ENCODE peak calls at places on chromosomes 12 and 14, in nine cellular contexts. P is CD8-positive, alpha-beta memory T cell; G is body of pancreas; J is prostate gland; T is left ventricle myocardium superior; L is stimulated activated CD4-positive, alpha-beta T cell treated with anti-CD3 and anti-CD28 coated beads, Interleukin-12 subunit alpha, Interleukin-12 subunit beta, amount 100 ng/mL, for 48 hours; E is neural crest cell; H is OCI-LY7; M is CD4-positive, CD25-positive, alpha-beta regulatory T cell. W is an unnamed sample.

GRCh38 chr14:58059121-58059520 is 92.9 kb downstream of the ARMH4 start:
- DNase-seq in L (no peak), G (no peak), H (no peak), P (no peak), M (no peak), J (no peak), T (no peak), E (no peak), W (no peak)

GRCh38 chr12:6772729-6773661 is 675 bp downstream of the LAG3 start:
- DNase-seq in L (no peak), P (no peak), H (no peak), T (peak; percentile 22), M (no peak), J (no peak), E (no peak), G (no peak), W (no peak)

GRCh38 chr14:93301821-93302447 is 30.9 kb downstream of the BTBD7 start:
- DNase-seq in L (no peak), J (no peak), H (no peak), M (no peak), T (no peak), P (no peak), G (no peak), E (no peak), W (no peak)

GRCh38 chr14:36442824-36443241 is 77.2 kb downstream of the NKX2-1 start:
- DNase-seq in G (no peak), L (no peak), H (no peak), E (no peak), J (no peak), P (no peak), T (no peak), M (no peak), W (no peak)

GRCh38 chr14:68753696-68754095 is 39.2 kb downstream of the ZFP36L1 start:
- DNase-seq in E (no peak), T (no peak), G (no peak), H (no peak), M (no peak), J (no peak), L (no peak), P (no peak), W (no peak)

GRCh38 chr12:121581681-121582439 is 1.0 kb upstream of the KDM2B start:
- DNase-seq in M (peak; percentile 26), T (peak; percentile 55), L (no peak), G (peak; percentile 62), P (no peak), J (no peak), H (peak; percentile 46), E (no peak), W (no peak)

GRCh38 chr12:4288296-4289019 is 14.9 kb downstream of the CCND2 start:
- DNase-seq in P (no peak), M (no peak), G (no peak), L (no peak), T (no peak), J (no peak), H (no peak), E (no peak), W (no peak)

GRCh38 chr12:1777798-1778197 is 42.6 kb upstream of the LRTM2 start:
- DNase-seq in G (no peak), T (no peak), E (no peak), P (no peak), J (no peak), H (no peak), L (no peak), M (no peak), W (no peak)

GRCh38 chr12:97899956-97900355 is 437.4 kb downstream of the RMST start:
- DNase-seq in G (no peak), P (no peak), H (no peak), M (no peak), J (no peak), T (no peak), E (no peak), L (no peak), W (no peak)

GRCh38 chr14:50823763-50824636 is 7.0 kb downstream of the NIN start:
- DNase-seq in E (no peak), H (peak; percentile 50), G (peak; percentile 68), J (no peak), M (peak; percentile 39), P (peak; percentile 34), T (no peak), L (no peak), W (no peak)

GRCh38 chr12:122921917-122922316 is 26.0 kb upstream of the VPS37B start:
- DNase-seq in J (no peak), L (no peak), E (no peak), P (no peak), T (no peak), H (no peak), G (peak; percentile 23), M (no peak), W (no peak)

GRCh38 chr12:90829044-90829443 is 125.9 kb downstream of the CCER1 start:
- DNase-seq in L (no peak), E (no peak), G (no peak), M (no peak), T (no peak), J (no peak), H (no peak), P (no peak), W (no peak)

GRCh38 chr12:54141534-54142475 is 47.0 kb downstream of the SMUG1 start:
- DNase-seq in M (no peak), G (no peak), H (no peak), T (no peak), P (no peak), E (no peak), L (no peak), J (no peak), W (no peak)

GRCh38 chr12:123242083-123242904 is 9.1 kb downstream of the MTRFR start:
- DNase-seq in J (no peak), H (no peak), M (no peak), T (no peak), L (no peak), E (no peak), P (peak; percentile 37), G (no peak), W (no peak)

GRCh38 chr12:3119192-3119744 is 42.1 kb downstream of the TSPAN9 start:
- DNase-seq in J (no peak), E (no peak), H (no peak), G (no peak), L (no peak), T (no peak), M (no peak), P (no peak), W (no peak)

GRCh38 chr14:95413289-95414215 is 93.8 kb upstream of the CLMN start:
- DNase-seq in P (no peak), E (no peak), M (no peak), T (no peak), L (no peak), H (no peak), J (no peak), G (no peak), W (no peak)

GRCh38 chr12:57816001-57816854 is 2.3 kb downstream of the AVIL start:
- DNase-seq in L (no peak), G (no peak), J (no peak), E (no peak), H (no peak), M (no peak), P (no peak), T (no peak), W (no peak)

GRCh38 chr12:121787063-121787774 is 6.3 kb downstream of the RHOF start:
- DNase-seq in T (no peak), H (no peak), L (no peak), E (no peak), M (peak; percentile 58), P (peak; percentile 72), G (peak; percentile 52), J (no peak), W (peak; percentile 62)

GRCh38 chr12:70936414-70936813 is 15.9 kb upstream of the PTPRR start:
- DNase-seq in G (no peak), E (no peak), M (no peak), P (no peak), T (no peak), H (no peak), J (no peak), L (no peak), W (no peak)

GRCh38 chr12:7188557-7189397 is 709 bp upstream of the PEX5 start:
- DNase-seq in J (peak; percentile 38), H (peak; percentile 72), L (peak; percentile 53), P (peak; percentile 57), G (peak; percentile 73), M (peak; percentile 57), T (peak; percentile 79), E (peak; percentile 53), W (peak; percentile 34)

GRCh38 chr14:77338332-77338731 is 17.5 kb downstream of the GSTZ1 start:
- DNase-seq in J (no peak), M (no peak), H (no peak), E (no peak), T (no peak), G (no peak), L (no peak), P (no peak), W (no peak)